ENCODE peak calls at places on chromosomes 5 and 9, in four cellular contexts. Q, L, M and F are unnamed samples.

GRCh38 chr5:127092690-127093089 is 19.4 kb upstream of the C5orf63 start:
- DNase-seq in M (no peak), L (no peak), Q (no peak), F (peak; percentile 33)

GRCh38 chr5:56323505-56323904 is 90.4 kb upstream of the ANKRD55 start:
- DNase-seq in M (peak; percentile 44), Q (no peak), L (peak; percentile 37), F (peak; percentile 65)

GRCh38 chr5:181265092-181265671 is 4.2 kb upstream of the TRIM52 start:
- DNase-seq in M (no peak), Q (no peak), L (no peak), F (no peak)

GRCh38 chr9:13607746-13608445 is 328.4 kb upstream of the MPDZ start:
- DNase-seq in M (no peak), Q (no peak), L (no peak), F (no peak)

GRCh38 chr9:16344343-16344742 is 526.1 kb downstream of the BNC2 start:
- DNase-seq in L (no peak), M (peak; percentile 84), Q (no peak), F (peak; percentile 54)

GRCh38 chr9:12817702-12818101 is 42.9 kb downstream of the LURAP1L start:
- DNase-seq in M (peak; percentile 95), Q (no peak), L (no peak), F (no peak)

GRCh38 chr5:167726641-167727040 is 564.8 kb upstream of the WWC1 start:
- DNase-seq in Q (no peak), L (no peak), M (no peak), F (no peak)

GRCh38 chr5:66757219-66757833 is 161.1 kb downstream of the MAST4 start:
- DNase-seq in L (peak; percentile 37), M (peak; percentile 61), Q (peak; percentile 35), F (no peak)

GRCh38 chr9:95556521-95556920 is 39.8 kb upstream of the PTCH1 start:
- DNase-seq in M (no peak), Q (no peak), L (no peak), F (no peak)

GRCh38 chr9:125759812-125760134 is 12.6 kb downstream of the PBX3 start:
- DNase-seq in M (no peak), Q (no peak), L (peak; percentile 73), F (no peak)

GRCh38 chr9:131545003-131545785 is at the start of gene PRRT1B:
- DNase-seq in L (no peak), Q (no peak), M (peak; percentile 92), F (no peak)

DNA sequence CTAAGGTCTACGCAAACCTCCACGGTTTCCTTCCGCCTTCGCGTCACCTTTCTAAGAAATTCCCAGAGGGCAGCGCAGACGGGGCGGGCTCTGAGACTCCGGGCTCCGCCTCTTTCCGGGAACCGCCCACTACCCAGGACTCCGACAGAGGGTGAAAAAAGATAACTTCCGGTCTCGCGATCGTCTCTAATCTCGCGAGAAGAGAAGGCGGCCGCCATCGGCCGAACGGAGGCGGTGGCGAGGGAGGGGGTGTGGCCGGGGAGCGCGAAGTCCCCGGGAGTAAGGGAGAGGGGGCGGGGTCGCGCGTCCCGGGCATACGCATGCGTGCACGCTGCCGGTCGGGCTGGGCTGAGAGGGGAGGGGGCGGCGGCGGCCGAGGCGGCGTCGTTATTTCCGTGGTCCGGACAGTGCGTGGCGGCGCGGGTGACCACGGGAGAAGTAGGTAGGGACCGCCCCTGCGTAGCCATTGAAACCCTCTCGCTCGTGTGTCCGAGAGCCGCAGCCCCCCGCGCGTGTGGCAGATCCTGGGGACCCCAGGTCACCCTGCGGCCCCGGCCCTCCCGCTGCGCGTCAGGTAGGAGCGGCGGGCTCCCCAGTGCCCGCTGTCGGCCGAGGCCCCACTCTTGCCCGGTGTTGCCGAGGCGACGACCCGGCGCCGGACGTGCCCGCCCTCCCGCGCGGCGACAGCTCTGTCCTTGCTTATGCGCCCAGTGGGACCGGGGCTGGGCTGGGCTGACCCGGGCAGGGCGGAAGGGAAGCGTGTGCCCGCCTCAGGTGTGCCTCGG is at the start of gene NAA35:
- DNase-seq in L (peak; percentile 96), Q (peak; percentile 98), M (peak; percentile 97), F (peak; percentile 98)
- TF ChIP-seq POLR2A in L (no peak), Q (peak; percentile 20), M (peak; percentile 74), F (peak; percentile 52)

GRCh38 chr5:143564417-143564816 is 160.9 kb upstream of the NR3C1 start:
- DNase-seq in M (no peak), Q (no peak), L (peak; percentile 61), F (no peak)

GRCh38 chr5:143559586-143559985 is 156.1 kb upstream of the NR3C1 start:
- DNase-seq in Q (no peak), L (no peak), M (no peak), F (no peak)

GRCh38 chr5:143560378-143560777 is 156.9 kb upstream of the NR3C1 start:
- DNase-seq in Q (no peak), L (no peak), M (no peak), F (no peak)

GRCh38 chr5:143562935-143563334 is 159.4 kb upstream of the NR3C1 start:
- DNase-seq in L (no peak), M (peak; percentile 78), Q (no peak), F (no peak)

DNA sequence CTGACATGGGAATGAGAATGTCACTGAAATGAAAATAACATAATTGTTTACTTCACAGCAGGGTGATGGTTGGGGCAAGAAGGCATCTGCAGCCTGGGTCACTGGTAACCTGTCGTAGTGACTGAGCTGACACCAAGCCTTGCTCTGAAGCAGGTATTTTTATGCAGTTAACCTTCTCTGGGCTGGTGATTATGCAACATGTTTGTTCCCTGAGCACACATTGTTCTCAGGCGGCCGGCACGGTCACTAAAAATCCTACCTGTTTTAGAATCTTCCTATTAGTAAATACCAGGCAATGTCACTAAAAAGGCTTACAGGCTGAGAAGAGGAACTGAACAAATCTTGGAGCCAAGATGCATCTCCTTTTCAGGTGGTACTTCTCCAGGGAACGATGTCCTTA is 157.8 kb upstream of the NR3C1 start:
- DNase-seq in M (no peak), Q (no peak), L (no peak), F (no peak)
- TF ChIP-seq POLR2A in M (no peak), Q (no peak), L (no peak), F (no peak)

DNA sequence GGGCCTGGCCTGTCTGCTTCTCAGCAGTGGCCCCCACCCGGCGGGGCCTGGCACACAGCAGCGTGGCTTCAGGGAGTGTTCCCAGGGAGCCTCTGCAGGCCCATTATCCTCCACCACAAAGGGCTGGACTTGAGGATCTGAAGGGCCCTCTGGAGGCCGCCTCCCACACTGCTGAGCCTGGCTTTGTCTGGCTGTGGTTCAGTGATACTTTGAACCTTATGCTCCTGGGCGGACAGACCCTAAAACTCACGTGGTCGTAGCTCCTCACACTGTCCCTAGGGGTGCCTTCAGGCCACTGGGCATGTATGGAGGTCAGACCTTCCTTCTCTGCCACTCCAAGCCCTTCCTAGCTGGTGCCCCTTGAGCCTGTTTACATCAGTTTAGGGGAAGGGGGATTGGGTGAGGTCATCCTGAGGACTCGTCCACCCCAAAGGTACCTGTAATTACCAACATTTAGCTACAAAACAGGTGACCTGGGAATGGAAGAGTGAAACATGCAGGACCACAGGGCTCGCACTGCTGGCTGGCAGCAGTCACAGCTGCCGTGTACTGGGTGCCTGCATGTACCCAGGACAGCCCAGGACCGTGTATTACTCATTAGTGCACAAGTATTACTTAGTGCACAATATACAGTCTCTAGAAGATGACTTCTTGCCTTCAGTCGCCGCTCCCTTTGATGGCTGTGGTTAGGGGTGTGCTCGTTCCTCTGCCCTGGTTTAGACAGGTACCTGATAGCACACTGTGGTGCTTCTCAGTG is 8.5 kb downstream of the GRHPR start:
- DNase-seq in M (no peak), Q (no peak), L (peak; percentile 40), F (no peak)
- TF ChIP-seq POLR2A in M (no peak), Q (no peak), L (no peak), F (no peak)

GRCh38 chr9:114238471-114238870 is 83.1 kb downstream of the COL27A1 start:
- DNase-seq in M (no peak), L (no peak), Q (no peak), F (no peak)
- TF ChIP-seq POLR2A in M (no peak), L (no peak), Q (no peak), F (no peak)

GRCh38 chr5:72845889-72846288 is 29.4 kb downstream of the TNPO1 start:
- DNase-seq in M (no peak), L (no peak), Q (no peak), F (no peak)
- TF ChIP-seq POLR2A in M (no peak), L (no peak), Q (no peak), F (no peak)

DNA sequence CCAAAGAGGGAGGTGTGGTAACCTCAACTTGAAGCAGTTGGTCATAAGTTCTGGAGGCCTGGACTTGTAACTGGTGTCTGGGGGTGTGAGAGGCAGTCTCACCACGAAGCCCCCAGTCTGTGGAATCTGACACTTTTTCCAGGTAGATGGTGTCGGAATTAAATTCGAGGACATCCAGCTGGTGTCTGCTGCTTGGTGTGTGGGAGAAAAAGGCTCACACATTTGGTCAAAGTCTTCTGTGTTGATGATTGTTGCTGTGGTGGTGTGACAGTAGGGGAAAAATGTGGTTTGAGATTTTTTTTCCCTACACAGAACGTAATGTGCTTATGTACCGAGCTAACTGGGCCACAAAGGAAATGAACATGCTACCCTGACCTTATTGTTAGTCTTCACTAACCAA is 251.9 kb downstream of the MAT2B start:
- DNase-seq in Q (no peak), M (no peak), L (no peak), F (no peak)
- TF ChIP-seq POLR2A in Q (no peak), M (no peak), L (no peak), F (no peak)

DNA sequence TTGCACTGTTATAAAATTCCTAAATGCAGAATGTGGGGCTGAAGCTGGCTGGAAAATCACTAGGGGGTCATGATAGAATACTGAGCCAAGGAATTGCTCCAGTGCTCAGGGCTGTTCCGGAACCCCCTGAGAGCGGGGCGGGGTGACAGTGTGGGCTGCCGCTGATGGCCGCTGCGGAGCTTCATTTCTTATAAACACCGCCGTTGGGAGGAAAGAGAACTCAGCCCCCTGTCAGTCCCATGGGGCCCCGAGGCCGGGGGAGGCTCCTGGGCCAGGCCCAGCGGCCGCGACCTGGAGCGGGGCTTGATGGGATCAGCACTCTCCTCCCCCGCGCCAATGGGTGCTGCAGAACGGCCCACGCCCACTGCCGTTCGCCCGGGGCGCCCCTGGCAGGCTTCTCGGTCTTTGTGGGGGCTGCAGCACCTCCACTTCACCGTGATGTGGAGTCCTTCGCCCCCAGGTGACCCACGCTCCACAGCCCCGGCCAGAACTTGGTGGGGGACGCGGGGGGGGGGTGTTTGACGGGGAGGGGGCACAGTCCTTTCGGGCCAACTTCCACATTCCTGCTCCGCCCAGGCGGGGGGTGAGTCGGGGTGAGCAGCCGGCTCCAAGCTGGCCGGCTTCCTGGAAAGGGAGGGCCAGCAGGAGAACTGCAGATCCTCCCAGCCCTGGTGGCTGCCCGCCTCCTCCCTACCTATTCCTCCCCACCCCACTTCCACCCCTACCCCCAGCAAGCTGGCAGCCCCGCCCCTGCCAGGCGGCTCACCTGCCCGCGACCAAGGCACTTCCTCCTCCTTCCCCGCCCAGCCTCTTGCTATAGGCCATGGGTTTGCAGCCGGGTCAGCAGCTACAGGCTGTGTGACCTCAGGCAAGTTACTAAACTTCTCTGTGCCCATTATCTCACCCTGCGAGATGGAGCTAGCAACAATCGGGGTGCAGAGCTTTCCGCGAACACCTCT is 5.4 kb upstream of the IRF1 start:
- DNase-seq in L (peak; percentile 98), Q (peak; percentile 78), M (peak; percentile 91), F (peak; percentile 86)
- TF ChIP-seq POLR2A in L (peak; percentile 14), Q (no peak), M (peak; percentile 30), F (peak; percentile 32)

GRCh38 chr5:1493413-1493812 is 30.3 kb downstream of the LPCAT1 start:
- DNase-seq in Q (no peak), M (no peak), L (no peak), F (no peak)
- TF ChIP-seq POLR2A in Q (no peak), M (no peak), L (no peak), F (no peak)